ENCODE peak calls at places on chromosomes 13 and 19, in four cellular contexts. One of them, this sample, is unnamed.

GRCh38 chr13:34437873-34438272 is 504.2 kb upstream of the NBEA start:
- DNase-seq in heart left ventricle: no peak
- DNase-seq in esophagus squamous epithelium: no peak
- DNase-seq in astrocyte of the spinal cord: no peak
- DNase-seq in this sample: no peak

GRCh38 chr19:27972291-27973040 is 1240.5 kb downstream of the UQCRFS1 start:
- DNase-seq in astrocyte of the spinal cord: peak; percentile 58
- DNase-seq in heart left ventricle: no peak
- DNase-seq in esophagus squamous epithelium: no peak
- DNase-seq in this sample: peak; percentile 74

GRCh38 chr19:51576850-51577249 is 5.8 kb downstream of the ZNF175 start:
- DNase-seq in heart left ventricle: no peak
- DNase-seq in esophagus squamous epithelium: no peak
- DNase-seq in astrocyte of the spinal cord: no peak
- DNase-seq in this sample: no peak

GRCh38 chr13:67230774-67231480 is 791 bp upstream of the PCDH9 start:
- DNase-seq in esophagus squamous epithelium: no peak
- DNase-seq in astrocyte of the spinal cord: peak; percentile 78
- DNase-seq in heart left ventricle: peak; percentile 66
- DNase-seq in this sample: no peak

GRCh38 chr13:76225815-76226489 is 589.8 kb downstream of the LMO7 start:
- DNase-seq in heart left ventricle: peak; percentile 49
- DNase-seq in astrocyte of the spinal cord: peak; percentile 47
- DNase-seq in esophagus squamous epithelium: no peak
- DNase-seq in this sample: no peak

GRCh38 chr13:104773775-104774174 is 1707.6 kb upstream of the SLC10A2 start:
- DNase-seq in esophagus squamous epithelium: no peak
- DNase-seq in astrocyte of the spinal cord: peak; percentile 69
- DNase-seq in heart left ventricle: no peak
- DNase-seq in this sample: peak; percentile 38

GRCh38 chr13:87498681-87499080 is 172.5 kb upstream of the SLITRK5 start:
- DNase-seq in esophagus squamous epithelium: no peak
- DNase-seq in astrocyte of the spinal cord: peak; percentile 40
- DNase-seq in heart left ventricle: no peak
- DNase-seq in this sample: no peak

GRCh38 chr13:110542311-110542796 is 19.2 kb downstream of the RAB20 start:
- DNase-seq in heart left ventricle: no peak
- DNase-seq in astrocyte of the spinal cord: no peak
- DNase-seq in esophagus squamous epithelium: no peak
- DNase-seq in this sample: no peak

GRCh38 chr13:92842145-92842544 is 384.5 kb upstream of the GPC6 start:
- DNase-seq in astrocyte of the spinal cord: peak; percentile 91
- DNase-seq in heart left ventricle: no peak
- DNase-seq in esophagus squamous epithelium: no peak
- DNase-seq in this sample: peak; percentile 79

GRCh38 chr19:49701271-49701786 is 10.4 kb downstream of the CPT1C start:
- DNase-seq in esophagus squamous epithelium: no peak
- DNase-seq in heart left ventricle: no peak
- DNase-seq in astrocyte of the spinal cord: no peak
- DNase-seq in this sample: no peak

GRCh38 chr19:19214892-19215291 is 3.1 kb downstream of the NCAN start:
- DNase-seq in heart left ventricle: no peak
- DNase-seq in esophagus squamous epithelium: no peak
- DNase-seq in astrocyte of the spinal cord: peak; percentile 29
- DNase-seq in this sample: no peak

GRCh38 chr13:46134494-46134893 is 29.7 kb upstream of the CPB2 start:
- DNase-seq in heart left ventricle: no peak
- DNase-seq in astrocyte of the spinal cord: no peak
- DNase-seq in esophagus squamous epithelium: no peak
- DNase-seq in this sample: no peak

GRCh38 chr13:104592127-104592526 is 1525.9 kb upstream of the SLC10A2 start:
- DNase-seq in astrocyte of the spinal cord: peak; percentile 86
- DNase-seq in esophagus squamous epithelium: no peak
- DNase-seq in heart left ventricle: no peak
- DNase-seq in this sample: peak; percentile 89

GRCh38 chr19:9566729-9567128 is 17.6 kb downstream of the ZNF121 start:
- DNase-seq in astrocyte of the spinal cord: peak; percentile 3
- DNase-seq in esophagus squamous epithelium: no peak
- DNase-seq in heart left ventricle: no peak
- DNase-seq in this sample: no peak

GRCh38 chr19:30228113-30228725 is 144.0 kb upstream of the ZNF536 start:
- DNase-seq in astrocyte of the spinal cord: no peak
- DNase-seq in heart left ventricle: no peak
- DNase-seq in esophagus squamous epithelium: no peak
- DNase-seq in this sample: no peak

GRCh38 chr19:10037809-10038208 is 24.5 kb downstream of the RDH8 start:
- DNase-seq in esophagus squamous epithelium: no peak
- DNase-seq in astrocyte of the spinal cord: no peak
- DNase-seq in heart left ventricle: no peak
- DNase-seq in this sample: no peak

GRCh38 chr13:89923731-89924130 is 1423.8 kb upstream of the MIR17HG start:
- DNase-seq in astrocyte of the spinal cord: peak; percentile 35
- DNase-seq in esophagus squamous epithelium: no peak
- DNase-seq in heart left ventricle: no peak
- DNase-seq in this sample: no peak

GRCh38 chr19:11410682-11411081 is 8.4 kb downstream of the RGL3 start:
- DNase-seq in astrocyte of the spinal cord: peak; percentile 12
- DNase-seq in heart left ventricle: no peak
- DNase-seq in esophagus squamous epithelium: no peak
- DNase-seq in this sample: peak; percentile 13

GRCh38 chr19:14563989-14564650 is 7.7 kb downstream of the NDUFB7 start:
- DNase-seq in esophagus squamous epithelium: no peak
- DNase-seq in heart left ventricle: no peak
- DNase-seq in astrocyte of the spinal cord: peak; percentile 9
- DNase-seq in this sample: no peak

GRCh38 chr13:50576156-50576555 is 267.3 kb downstream of the DLEU7 start:
- DNase-seq in astrocyte of the spinal cord: no peak
- DNase-seq in esophagus squamous epithelium: no peak
- DNase-seq in heart left ventricle: no peak
- DNase-seq in this sample: no peak

GRCh38 chr13:33490461-33491327 is 205.1 kb upstream of the STARD13 start:
- DNase-seq in astrocyte of the spinal cord: no peak
- DNase-seq in esophagus squamous epithelium: no peak
- DNase-seq in heart left ventricle: no peak
- DNase-seq in this sample: peak; percentile 22

GRCh38 chr19:49017666-49018351 is 918 bp upstream of the LHB start:
- DNase-seq in esophagus squamous epithelium: no peak
- DNase-seq in astrocyte of the spinal cord: peak; percentile 57
- DNase-seq in heart left ventricle: peak; percentile 31
- DNase-seq in this sample: no peak

GRCh38 chr19:29487432-29487831 is 38.4 kb upstream of the VSTM2B start:
- DNase-seq in esophagus squamous epithelium: no peak
- DNase-seq in astrocyte of the spinal cord: no peak
- DNase-seq in heart left ventricle: peak; percentile 6
- DNase-seq in this sample: no peak

GRCh38 chr13:85700909-85701308 is 98.3 kb downstream of the SLITRK6 start:
- DNase-seq in astrocyte of the spinal cord: peak; percentile 10
- DNase-seq in heart left ventricle: no peak
- DNase-seq in esophagus squamous epithelium: no peak
- DNase-seq in this sample: no peak

DNA sequence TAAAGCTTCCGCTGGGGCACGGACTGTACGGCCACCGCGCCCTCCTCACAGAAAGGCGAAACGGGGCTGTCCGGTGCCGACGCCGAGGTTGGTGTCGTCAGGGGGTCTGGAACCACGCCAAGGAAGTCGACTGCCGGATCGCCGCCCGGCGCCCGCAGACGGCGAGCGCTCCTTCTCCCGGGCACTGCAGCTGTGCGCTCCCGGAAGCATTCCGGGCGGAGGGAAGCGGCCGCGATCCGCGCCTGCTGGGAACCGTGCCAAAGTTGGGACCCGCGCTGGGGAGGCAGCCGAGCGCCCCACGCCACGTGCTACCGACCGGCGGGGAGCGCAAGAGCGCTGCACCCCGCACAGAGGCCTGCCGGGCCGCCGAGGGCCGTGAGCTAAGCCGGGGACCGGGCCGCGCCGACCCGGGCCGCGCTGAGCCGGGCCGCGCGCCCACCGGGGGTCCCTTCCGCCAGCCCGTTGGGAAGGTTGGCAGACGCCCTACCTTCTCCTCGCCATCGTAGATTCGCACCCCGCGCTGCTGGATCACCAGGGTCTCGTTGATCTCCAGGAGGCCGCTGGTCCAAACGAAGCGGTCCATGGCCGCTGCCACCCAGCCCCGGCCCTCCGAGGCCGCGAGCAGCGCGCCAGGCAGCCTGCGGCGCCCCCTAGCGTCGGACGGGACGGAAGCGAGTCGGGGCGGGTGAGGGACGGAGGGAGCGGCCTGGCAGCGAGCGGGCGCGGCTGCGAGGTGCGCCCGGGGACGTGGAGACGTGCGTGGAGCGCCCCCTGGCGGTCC is at the start of gene VPS36:
- DNase-seq in astrocyte of the spinal cord: peak; percentile 95
- DNase-seq in esophagus squamous epithelium: peak; percentile 67
- DNase-seq in heart left ventricle: peak; percentile 96
- DNase-seq in this sample: no peak
- TF ChIP-seq CTCF in astrocyte of the spinal cord: peak; percentile 87
- TF ChIP-seq CTCF in esophagus squamous epithelium: peak; percentile 100
- TF ChIP-seq CTCF in heart left ventricle: peak; percentile 100
- TF ChIP-seq CTCF in this sample: peak; percentile 97

DNA sequence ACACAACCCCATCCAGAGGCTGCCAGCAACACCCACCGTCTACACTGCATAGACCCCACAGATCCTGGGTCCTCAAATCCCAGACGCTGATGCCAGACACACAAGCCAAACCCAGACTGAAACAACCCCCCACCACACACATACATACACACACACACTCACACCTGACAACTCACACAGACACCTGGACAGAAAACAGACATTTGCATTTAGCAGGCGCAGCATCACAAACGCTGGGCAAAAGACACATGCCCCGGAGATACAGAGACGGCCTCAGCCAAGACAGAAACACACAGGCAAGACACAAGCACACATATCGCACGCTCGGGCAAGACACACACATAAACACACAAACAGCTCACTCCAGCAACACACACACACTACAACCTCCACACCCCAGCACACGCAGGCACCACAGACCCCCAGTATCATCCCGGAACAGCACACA is 1.3 kb downstream of the BBC3 start:
- DNase-seq in astrocyte of the spinal cord: peak; percentile 31
- DNase-seq in heart left ventricle: no peak
- DNase-seq in esophagus squamous epithelium: no peak
- DNase-seq in this sample: no peak
- H3K4me3 ChIP-seq in astrocyte of the spinal cord: peak overlapping the region; percentile 98
- H3K4me3 ChIP-seq in heart left ventricle: peak overlapping the region; percentile 87
- H3K4me3 ChIP-seq in esophagus squamous epithelium: peak overlapping the region; percentile 77
- H3K4me3 ChIP-seq in this sample: peak overlapping the region; percentile 94

DNA sequence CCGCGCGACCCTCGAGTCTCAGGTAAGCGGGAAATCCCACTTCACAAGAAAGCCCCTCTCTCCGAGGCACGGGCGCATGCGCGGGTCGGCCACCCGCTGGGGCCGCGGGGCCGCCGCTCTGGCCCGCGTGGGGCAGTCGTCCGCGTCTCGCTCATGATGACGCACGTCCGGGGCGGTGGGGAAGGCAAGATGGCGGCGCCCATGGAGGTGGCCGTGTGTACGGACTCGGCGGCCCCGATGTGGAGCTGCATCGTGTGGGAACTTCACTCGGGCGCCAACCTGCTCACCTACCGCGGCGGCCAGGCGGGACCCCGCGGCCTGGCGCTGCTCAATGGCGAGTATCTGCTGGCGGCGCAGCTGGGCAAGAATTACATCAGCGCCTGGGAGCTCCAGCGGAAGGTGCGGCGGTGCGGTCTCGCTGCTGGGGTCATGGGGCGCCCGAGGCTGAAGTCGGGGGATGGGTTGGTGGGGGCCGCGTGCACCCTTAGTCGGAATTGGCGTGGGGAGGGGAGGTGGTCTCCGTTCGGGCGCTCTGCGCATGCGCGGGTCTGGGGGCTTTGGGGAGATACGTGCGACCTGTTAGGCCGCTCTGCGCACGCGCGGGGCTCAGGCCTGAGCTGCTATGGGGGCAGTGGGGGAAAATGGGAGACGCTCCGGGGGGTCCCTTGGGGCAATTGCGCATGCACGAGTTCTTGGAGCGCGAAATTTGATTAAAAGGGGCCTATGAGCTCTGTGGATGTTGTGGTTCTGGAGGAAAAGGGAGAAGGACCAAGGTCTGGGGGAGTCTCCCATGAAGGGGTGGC is at the start of gene WDR18:
- DNase-seq in esophagus squamous epithelium: peak; percentile 56
- DNase-seq in astrocyte of the spinal cord: peak; percentile 83
- DNase-seq in heart left ventricle: peak; percentile 94
- DNase-seq in this sample: no peak
- TF ChIP-seq CTCF in esophagus squamous epithelium: peak; percentile 49
- TF ChIP-seq CTCF in astrocyte of the spinal cord: no peak
- TF ChIP-seq CTCF in heart left ventricle: no peak
- TF ChIP-seq CTCF in this sample: no peak

DNA sequence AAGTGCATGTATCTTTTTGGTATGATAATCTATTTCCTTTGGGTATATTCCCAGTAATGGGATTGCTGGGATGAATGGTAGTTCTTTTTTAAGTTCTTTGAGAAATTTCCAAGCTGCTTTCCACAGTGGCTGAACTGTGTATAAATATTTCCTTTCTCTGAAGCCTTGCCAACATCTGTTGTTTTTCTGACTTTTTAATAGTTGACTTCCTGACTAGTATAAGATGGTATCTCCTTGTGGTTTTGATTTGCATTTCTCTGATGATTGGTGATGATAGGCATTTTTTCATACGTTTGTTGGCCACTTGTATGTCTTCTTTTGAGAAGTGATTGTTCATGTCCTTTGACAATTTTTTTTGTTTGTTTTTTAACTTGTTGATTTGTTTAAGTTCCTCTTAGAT is 61.6 kb upstream of the PCDH17 start:
- DNase-seq in esophagus squamous epithelium: no peak
- DNase-seq in astrocyte of the spinal cord: peak; percentile 60
- DNase-seq in heart left ventricle: no peak
- DNase-seq in this sample: no peak
- H3K4me3 ChIP-seq in esophagus squamous epithelium: no peak overlapping the region
- H3K4me3 ChIP-seq in astrocyte of the spinal cord: no peak overlapping the region
- H3K4me3 ChIP-seq in heart left ventricle: no peak overlapping the region
- H3K4me3 ChIP-seq in this sample: no peak overlapping the region

This sample was measured in epithelial cell of proximal tubule.